ENCODE peak calls at places on chromosomes 7 and 10, in seven cellular contexts. One of them, this sample, is unnamed.

GRCh38 chr7:28086198-28086597 is 94.4 kb downstream of the JAZF1 start:
- DNase-seq in LNCaP clone FGC: no peak
- DNase-seq in HFFc6: no peak
- DNase-seq in fibroblast of the aortic adventitia: no peak
- DNase-seq in HFF-Myc: no peak
- DNase-seq in fibroblast of mammary gland: no peak
- DNase-seq in cardiac muscle cell: no peak
- DNase-seq in this sample: no peak

GRCh38 chr10:110850990-110851389 is 20.7 kb upstream of the PDCD4 start:
- DNase-seq in cardiac muscle cell: no peak
- DNase-seq in fibroblast of the aortic adventitia: peak
- DNase-seq in LNCaP clone FGC: no peak
- DNase-seq in HFF-Myc: no peak
- DNase-seq in fibroblast of mammary gland: peak
- DNase-seq in HFFc6: no peak
- DNase-seq in this sample: no peak

GRCh38 chr10:93152136-93152535 is 78.4 kb downstream of the CYP26A1 start:
- DNase-seq in fibroblast of the aortic adventitia: peak
- DNase-seq in HFF-Myc: peak
- DNase-seq in fibroblast of mammary gland: peak
- DNase-seq in cardiac muscle cell: no peak
- DNase-seq in LNCaP clone FGC: no peak
- DNase-seq in HFFc6: peak
- DNase-seq in this sample: peak

GRCh38 chr7:80027616-80028173 is 106.9 kb upstream of the GNAI1 start:
- DNase-seq in LNCaP clone FGC: peak
- DNase-seq in cardiac muscle cell: no peak
- DNase-seq in HFFc6: no peak
- DNase-seq in HFF-Myc: no peak
- DNase-seq in fibroblast of the aortic adventitia: no peak
- DNase-seq in fibroblast of mammary gland: no peak
- DNase-seq in this sample: no peak

GRCh38 chr7:159141660-159142059 is 3.0 kb downstream of the VIPR2 start:
- DNase-seq in fibroblast of the aortic adventitia: no peak
- DNase-seq in LNCaP clone FGC: no peak
- DNase-seq in HFFc6: no peak
- DNase-seq in fibroblast of mammary gland: no peak
- DNase-seq in HFF-Myc: no peak
- DNase-seq in cardiac muscle cell: peak
- DNase-seq in this sample: no peak

GRCh38 chr7:36440880-36441279 is 51.2 kb downstream of the ANLN start:
- DNase-seq in cardiac muscle cell: peak
- DNase-seq in fibroblast of mammary gland: peak
- DNase-seq in HFFc6: peak
- DNase-seq in fibroblast of the aortic adventitia: peak
- DNase-seq in LNCaP clone FGC: no peak
- DNase-seq in HFF-Myc: no peak
- DNase-seq in this sample: peak

GRCh38 chr10:30491204-30491603 is 57.2 kb downstream of the MAP3K8 start:
- DNase-seq in fibroblast of the aortic adventitia: peak
- DNase-seq in fibroblast of mammary gland: peak
- DNase-seq in HFFc6: peak
- DNase-seq in cardiac muscle cell: no peak
- DNase-seq in LNCaP clone FGC: no peak
- DNase-seq in HFF-Myc: no peak
- DNase-seq in this sample: no peak

GRCh38 chr7:24494832-24495231 is 78.4 kb upstream of the PALS2 start:
- DNase-seq in cardiac muscle cell: no peak
- DNase-seq in LNCaP clone FGC: no peak
- DNase-seq in fibroblast of mammary gland: no peak
- DNase-seq in HFF-Myc: no peak
- DNase-seq in HFFc6: no peak
- DNase-seq in fibroblast of the aortic adventitia: no peak
- DNase-seq in this sample: no peak

GRCh38 chr10:3813986-3814831 is 29.2 kb upstream of the KLF6 start:
- DNase-seq in HFFc6: no peak
- DNase-seq in fibroblast of the aortic adventitia: no peak
- DNase-seq in cardiac muscle cell: no peak
- DNase-seq in fibroblast of mammary gland: peak
- DNase-seq in HFF-Myc: no peak
- DNase-seq in LNCaP clone FGC: no peak
- DNase-seq in this sample: no peak

GRCh38 chr10:101495324-101495925 is 92.6 kb downstream of the POLL start:
- DNase-seq in HFF-Myc: peak
- DNase-seq in LNCaP clone FGC: no peak
- DNase-seq in fibroblast of mammary gland: peak
- DNase-seq in HFFc6: peak
- DNase-seq in fibroblast of the aortic adventitia: peak
- DNase-seq in cardiac muscle cell: peak
- DNase-seq in this sample: no peak

GRCh38 chr7:152313879-152314604 is 121.8 kb downstream of the KMT2C start:
- DNase-seq in LNCaP clone FGC: peak
- DNase-seq in HFFc6: peak
- DNase-seq in fibroblast of the aortic adventitia: peak
- DNase-seq in HFF-Myc: peak
- DNase-seq in fibroblast of mammary gland: peak
- DNase-seq in cardiac muscle cell: peak
- DNase-seq in this sample: peak

GRCh38 chr7:92691578-92691977 is 101.4 kb upstream of the FAM133B start:
- DNase-seq in fibroblast of mammary gland: peak
- DNase-seq in HFF-Myc: peak
- DNase-seq in LNCaP clone FGC: peak
- DNase-seq in HFFc6: peak
- DNase-seq in fibroblast of the aortic adventitia: peak
- DNase-seq in cardiac muscle cell: peak
- DNase-seq in this sample: peak

GRCh38 chr10:120508393-120508792 is 51.4 kb downstream of the PLPP4 start:
- DNase-seq in fibroblast of the aortic adventitia: peak
- DNase-seq in cardiac muscle cell: no peak
- DNase-seq in fibroblast of mammary gland: peak
- DNase-seq in LNCaP clone FGC: no peak
- DNase-seq in HFFc6: peak
- DNase-seq in HFF-Myc: no peak
- DNase-seq in this sample: peak

GRCh38 chr10:103772096-103772845 is 83.1 kb downstream of the SH3PXD2A start:
- DNase-seq in cardiac muscle cell: peak
- DNase-seq in fibroblast of mammary gland: peak
- DNase-seq in HFFc6: peak
- DNase-seq in LNCaP clone FGC: no peak
- DNase-seq in fibroblast of the aortic adventitia: peak
- DNase-seq in HFF-Myc: peak
- DNase-seq in this sample: peak

GRCh38 chr7:80298201-80298600 is 163.6 kb downstream of the GNAI1 start:
- DNase-seq in fibroblast of mammary gland: no peak
- DNase-seq in HFF-Myc: no peak
- DNase-seq in fibroblast of the aortic adventitia: no peak
- DNase-seq in HFFc6: no peak
- DNase-seq in LNCaP clone FGC: no peak
- DNase-seq in cardiac muscle cell: no peak
- DNase-seq in this sample: no peak

GRCh38 chr10:50367732-50368131 is 116.4 kb upstream of the ASAH2 start:
- DNase-seq in fibroblast of the aortic adventitia: peak
- DNase-seq in HFF-Myc: no peak
- DNase-seq in HFFc6: peak
- DNase-seq in cardiac muscle cell: peak
- DNase-seq in fibroblast of mammary gland: peak
- DNase-seq in LNCaP clone FGC: peak
- DNase-seq in this sample: no peak
- TF ChIP-seq CTCF in fibroblast of the aortic adventitia: peak
- TF ChIP-seq CTCF in HFF-Myc: peak
- TF ChIP-seq CTCF in HFFc6: peak
- TF ChIP-seq CTCF in cardiac muscle cell: peak
- TF ChIP-seq CTCF in fibroblast of mammary gland: peak
- TF ChIP-seq CTCF in LNCaP clone FGC: peak
- TF ChIP-seq CTCF in this sample: peak

DNA sequence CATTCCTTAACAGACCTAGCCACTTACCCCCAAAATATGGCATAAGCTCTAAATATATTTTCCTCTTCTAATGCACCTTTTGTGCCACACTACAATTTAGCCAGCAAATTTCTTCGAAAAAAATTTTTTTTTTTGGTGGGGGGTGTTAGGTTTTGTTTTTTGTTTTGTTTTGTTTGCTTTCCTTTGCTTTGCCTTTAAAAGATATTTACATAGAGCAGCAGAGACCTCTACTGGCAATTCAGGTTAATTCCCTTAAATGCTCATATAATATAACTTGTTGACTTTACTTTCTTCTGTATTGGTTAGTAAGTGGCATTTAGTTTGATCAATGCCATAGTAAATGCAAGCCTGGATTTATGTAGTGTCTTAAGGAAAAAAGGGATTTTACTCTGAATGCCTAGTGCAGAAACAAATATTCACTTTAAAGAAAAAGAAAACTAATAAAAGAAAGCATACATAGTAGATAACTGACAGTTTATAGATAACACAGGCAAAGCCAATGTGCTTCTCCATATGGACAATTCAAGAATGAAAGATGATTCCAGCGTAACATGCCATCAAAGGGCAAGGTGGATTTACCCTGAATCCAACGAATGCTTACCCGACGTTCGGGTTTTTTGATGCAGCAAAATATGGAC is 1250.6 kb downstream of the GATA3 start:
- DNase-seq in fibroblast of the aortic adventitia: peak
- DNase-seq in cardiac muscle cell: peak
- DNase-seq in HFF-Myc: no peak
- DNase-seq in LNCaP clone FGC: peak
- DNase-seq in fibroblast of mammary gland: peak
- DNase-seq in HFFc6: peak
- DNase-seq in this sample: peak
- TF ChIP-seq CTCF in fibroblast of the aortic adventitia: peak
- TF ChIP-seq CTCF in cardiac muscle cell: peak
- TF ChIP-seq CTCF in HFF-Myc: peak
- TF ChIP-seq CTCF in LNCaP clone FGC: peak
- TF ChIP-seq CTCF in fibroblast of mammary gland: peak
- TF ChIP-seq CTCF in HFFc6: peak
- TF ChIP-seq CTCF in this sample: peak

DNA sequence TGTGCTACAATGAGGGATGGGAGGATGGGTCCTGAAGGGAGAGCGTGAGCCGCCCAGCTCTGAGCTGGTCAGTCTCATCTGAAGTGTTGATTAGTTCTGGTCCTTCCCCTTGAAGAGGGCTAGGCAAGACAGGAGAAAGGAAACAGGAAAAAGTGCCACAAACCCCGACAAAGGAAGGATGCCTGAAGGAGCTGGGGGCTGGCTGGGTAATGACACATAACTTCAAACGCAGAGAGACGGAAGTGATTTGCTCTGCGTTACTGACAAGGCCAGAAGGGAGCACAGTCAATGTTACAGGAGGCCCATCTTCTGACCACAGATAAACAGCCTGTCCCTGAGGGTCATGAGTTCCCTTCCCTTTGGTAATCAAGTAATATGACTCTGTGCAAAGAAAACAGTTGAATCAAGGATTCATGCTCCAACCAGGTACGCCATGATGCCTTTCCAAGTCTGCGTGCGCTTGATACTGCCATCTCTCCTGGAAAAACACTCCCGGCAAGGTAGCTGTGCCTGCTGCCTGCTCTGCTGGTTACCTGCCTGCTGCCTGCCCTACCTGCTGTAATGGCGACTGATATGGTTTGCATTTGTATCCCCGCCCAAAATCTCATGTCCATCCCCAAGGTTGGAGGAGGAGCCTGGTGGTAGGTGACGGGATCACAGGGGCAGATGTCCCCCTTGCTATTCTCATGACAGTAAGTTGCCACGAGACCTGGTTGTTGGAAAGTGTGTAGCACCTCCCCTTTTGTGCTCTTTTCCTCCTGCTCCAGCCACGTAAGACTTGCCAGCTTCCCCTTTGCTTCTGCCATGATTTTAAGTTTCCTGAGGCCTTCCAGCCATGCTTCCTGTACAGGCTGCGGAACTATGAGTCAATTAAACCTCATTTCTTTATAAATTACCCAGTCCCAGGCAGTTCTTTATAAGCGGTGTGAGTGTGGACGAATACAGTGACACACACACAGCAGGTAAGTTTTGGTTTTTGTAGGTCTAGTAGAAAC is 57.9 kb downstream of the GRB10 start:
- DNase-seq in HFF-Myc: no peak
- DNase-seq in LNCaP clone FGC: no peak
- DNase-seq in cardiac muscle cell: peak
- DNase-seq in fibroblast of mammary gland: no peak
- DNase-seq in fibroblast of the aortic adventitia: no peak
- DNase-seq in HFFc6: no peak
- DNase-seq in this sample: no peak
- TF ChIP-seq CTCF in HFF-Myc: no peak
- TF ChIP-seq CTCF in LNCaP clone FGC: no peak
- TF ChIP-seq CTCF in cardiac muscle cell: no peak
- TF ChIP-seq CTCF in fibroblast of mammary gland: no peak
- TF ChIP-seq CTCF in fibroblast of the aortic adventitia: no peak
- TF ChIP-seq CTCF in HFFc6: no peak
- TF ChIP-seq CTCF in this sample: no peak

DNA sequence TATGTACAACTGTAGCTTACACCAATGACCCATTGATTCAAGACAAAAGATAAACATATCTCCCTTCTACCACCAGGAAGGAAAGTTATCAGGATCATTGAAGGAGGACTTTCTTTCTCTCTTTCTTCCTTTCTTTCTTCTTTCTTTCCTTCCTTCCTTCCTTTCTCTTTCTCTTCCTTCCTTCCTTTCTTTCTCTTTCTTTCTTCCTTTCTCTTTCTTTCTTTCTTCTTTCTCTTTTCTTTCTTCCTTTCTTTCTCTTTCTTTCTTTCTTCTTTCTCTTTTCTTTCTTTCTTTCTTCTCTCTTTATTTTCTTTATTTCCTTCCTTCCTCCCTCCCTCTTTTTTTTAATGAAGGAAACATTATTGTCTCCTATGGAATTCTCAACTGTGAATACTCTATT is 10.6 kb upstream of the OR2A2 start:
- DNase-seq in HFFc6: no peak
- DNase-seq in fibroblast of mammary gland: no peak
- DNase-seq in HFF-Myc: no peak
- DNase-seq in fibroblast of the aortic adventitia: no peak
- DNase-seq in cardiac muscle cell: no peak
- DNase-seq in LNCaP clone FGC: no peak
- DNase-seq in this sample: no peak
- TF ChIP-seq CTCF in HFFc6: no peak
- TF ChIP-seq CTCF in fibroblast of mammary gland: no peak
- TF ChIP-seq CTCF in HFF-Myc: no peak
- TF ChIP-seq CTCF in fibroblast of the aortic adventitia: no peak
- TF ChIP-seq CTCF in cardiac muscle cell: no peak
- TF ChIP-seq CTCF in LNCaP clone FGC: no peak
- TF ChIP-seq CTCF in this sample: no peak

GRCh38 chr7:23346316-23346715 is 47.2 kb downstream of the MALSU1 start:
- DNase-seq in HFF-Myc: no peak
- DNase-seq in cardiac muscle cell: no peak
- DNase-seq in fibroblast of mammary gland: no peak
- DNase-seq in LNCaP clone FGC: no peak
- DNase-seq in HFFc6: no peak
- DNase-seq in fibroblast of the aortic adventitia: no peak
- DNase-seq in this sample: no peak

GRCh38 chr7:23343102-23343501 is 44.0 kb downstream of the MALSU1 start:
- DNase-seq in fibroblast of the aortic adventitia: no peak
- DNase-seq in fibroblast of mammary gland: no peak
- DNase-seq in cardiac muscle cell: no peak
- DNase-seq in HFF-Myc: no peak
- DNase-seq in LNCaP clone FGC: no peak
- DNase-seq in HFFc6: no peak
- DNase-seq in this sample: no peak

GRCh38 chr7:23347007-23347681 is 48.0 kb downstream of the MALSU1 start:
- DNase-seq in cardiac muscle cell: no peak
- DNase-seq in fibroblast of mammary gland: no peak
- DNase-seq in HFFc6: no peak
- DNase-seq in HFF-Myc: no peak
- DNase-seq in LNCaP clone FGC: no peak
- DNase-seq in fibroblast of the aortic adventitia: no peak
- DNase-seq in this sample: no peak

GRCh38 chr7:23341846-23342598 is 42.9 kb downstream of the MALSU1 start:
- DNase-seq in cardiac muscle cell: no peak
- DNase-seq in fibroblast of mammary gland: peak
- DNase-seq in fibroblast of the aortic adventitia: no peak
- DNase-seq in HFFc6: no peak
- DNase-seq in LNCaP clone FGC: no peak
- DNase-seq in HFF-Myc: no peak
- DNase-seq in this sample: no peak

GRCh38 chr7:23343806-23344500 is 44.8 kb downstream of the MALSU1 start:
- DNase-seq in fibroblast of mammary gland: no peak
- DNase-seq in HFFc6: no peak
- DNase-seq in HFF-Myc: no peak
- DNase-seq in fibroblast of the aortic adventitia: no peak
- DNase-seq in LNCaP clone FGC: no peak
- DNase-seq in cardiac muscle cell: no peak
- DNase-seq in this sample: peak
- TF ChIP-seq CTCF in fibroblast of mammary gland: no peak
- TF ChIP-seq CTCF in HFFc6: no peak
- TF ChIP-seq CTCF in HFF-Myc: no peak
- TF ChIP-seq CTCF in fibroblast of the aortic adventitia: no peak
- TF ChIP-seq CTCF in LNCaP clone FGC: no peak
- TF ChIP-seq CTCF in cardiac muscle cell: no peak
- TF ChIP-seq CTCF in this sample: no peak